ENCODE peak calls at places on chromosomes 4 and X, in four cellular contexts. L is epithelial cell of esophagus, D is fibroblast of pulmonary artery, A is coronary artery. B is an unnamed sample.

GRCh38 chrX:153642655-153643430 is 4.2 kb upstream of the DUSP9 start:
- DNase-seq in D (no peak), A (no peak), L (no peak), B (no peak)

GRCh38 chr4:25928956-25929336 is 14.9 kb downstream of the SMIM20 start:
- DNase-seq in A (no peak), D (peak), L (peak), B (no peak)

GRCh38 chr4:37891221-37892159 is 606 bp downstream of the TBC1D1 start:
- DNase-seq in D (no peak), A (peak), L (peak), B (no peak)

GRCh38 chr4:73520821-73521220 is 39.3 kb downstream of the AFM start:
- DNase-seq in D (peak), L (peak), A (no peak), B (no peak)

GRCh38 chrX:132040066-132040465 is 17.0 kb downstream of the STK26 start:
- DNase-seq in L (no peak), A (no peak), D (no peak), B (no peak)

GRCh38 chrX:75295641-75296040 is 21.8 kb downstream of the UPRT start:
- DNase-seq in A (no peak), D (no peak), L (no peak), B (no peak)

GRCh38 chr4:128635939-128636551 is 173.5 kb upstream of the JADE1 start:
- DNase-seq in D (peak), A (no peak), L (no peak), B (no peak)

GRCh38 chrX:152878976-152879755 is 18.7 kb upstream of the ZNF185 start:
- DNase-seq in D (no peak), L (peak), A (peak), B (no peak)

GRCh38 chr4:48907706-48908477 is 1.3 kb upstream of the OCIAD2 start:
- DNase-seq in A (no peak), D (no peak), L (no peak), B (no peak)

GRCh38 chrX:140157611-140158010 is 192.3 kb upstream of the CXorf66 start:
- DNase-seq in D (peak), A (no peak), L (peak), B (no peak)

GRCh38 chrX:151396042-151396826 is 772 bp upstream of the VMA21 start:
- DNase-seq in L (peak), A (no peak), D (no peak), B (no peak)

GRCh38 chrX:107752037-107752436 is 23.6 kb downstream of the TSC22D3 start:
- DNase-seq in L (no peak), A (no peak), D (no peak), B (no peak)

GRCh38 chr4:165355900-165356300 is 22.9 kb upstream of the CPE start:
- DNase-seq in D (no peak), A (no peak), L (peak), B (no peak)

GRCh38 chr4:57102050-57102564 is 8.1 kb downstream of the IGFBP7 start:
- DNase-seq in D (peak), A (peak), L (peak), B (no peak)

GRCh38 chr4:139273835-139274234 is 6.2 kb downstream of the MGARP start:
- DNase-seq in D (no peak), A (no peak), L (no peak), B (no peak)

GRCh38 chrX:20374866-20375530 is 108.3 kb upstream of the RPS6KA3 start:
- DNase-seq in L (peak), A (no peak), D (no peak), B (no peak)

GRCh38 chr4:3451956-3452355 is 10.2 kb downstream of the HGFAC start:
- DNase-seq in L (peak), D (peak), A (no peak), B (no peak)

GRCh38 chrX:71660562-71661416 is 6.6 kb upstream of the LOC101059915 start:
- DNase-seq in L (peak), A (no peak), D (no peak), B (no peak)

GRCh38 chr4:107380190-107380589 is 339.8 kb downstream of the PAPSS1 start:
- DNase-seq in A (no peak), L (no peak), D (no peak), B (no peak)

GRCh38 chr4:107379054-107379869 is 340.8 kb downstream of the PAPSS1 start:
- DNase-seq in D (peak), A (no peak), L (peak), B (no peak)

GRCh38 chr4:107376293-107376692 is 340.2 kb upstream of the DKK2 start:
- DNase-seq in D (no peak), L (no peak), A (no peak), B (no peak)

GRCh38 chr4:107380836-107381438 is 339.1 kb downstream of the PAPSS1 start:
- DNase-seq in A (no peak), L (no peak), D (no peak), B (no peak)
- TF ChIP-seq CTCF in A (no peak), L (no peak), D (no peak), B (no peak)

DNA sequence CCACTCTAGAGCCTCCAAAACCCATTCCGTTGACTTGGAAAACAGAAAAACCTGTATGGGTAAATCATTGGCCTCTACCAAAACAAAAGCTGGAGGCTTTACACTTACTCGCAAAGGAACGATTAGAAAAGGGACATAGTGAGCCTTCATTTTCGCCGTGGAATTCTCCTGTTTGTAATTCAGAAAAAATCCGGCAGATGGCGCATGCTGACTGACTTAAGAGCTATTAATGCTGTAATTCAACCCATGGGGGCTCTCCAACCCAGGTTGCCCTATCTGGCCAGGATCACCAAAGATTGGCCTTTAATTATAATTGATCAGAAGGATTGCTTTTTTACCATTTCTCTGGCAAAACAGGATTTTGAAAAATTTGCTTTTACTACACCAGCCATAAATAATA is 60.8 kb downstream of the ZNF732 start:
- DNase-seq in D (peak), L (peak), A (no peak), B (no peak)
- TF ChIP-seq CTCF in D (peak), L (peak), A (peak), B (peak)

GRCh38 chr4:154927126-154927525 is 146.1 kb downstream of the RBM46 start:
- DNase-seq in D (no peak), L (no peak), A (no peak), B (no peak)

DNA sequence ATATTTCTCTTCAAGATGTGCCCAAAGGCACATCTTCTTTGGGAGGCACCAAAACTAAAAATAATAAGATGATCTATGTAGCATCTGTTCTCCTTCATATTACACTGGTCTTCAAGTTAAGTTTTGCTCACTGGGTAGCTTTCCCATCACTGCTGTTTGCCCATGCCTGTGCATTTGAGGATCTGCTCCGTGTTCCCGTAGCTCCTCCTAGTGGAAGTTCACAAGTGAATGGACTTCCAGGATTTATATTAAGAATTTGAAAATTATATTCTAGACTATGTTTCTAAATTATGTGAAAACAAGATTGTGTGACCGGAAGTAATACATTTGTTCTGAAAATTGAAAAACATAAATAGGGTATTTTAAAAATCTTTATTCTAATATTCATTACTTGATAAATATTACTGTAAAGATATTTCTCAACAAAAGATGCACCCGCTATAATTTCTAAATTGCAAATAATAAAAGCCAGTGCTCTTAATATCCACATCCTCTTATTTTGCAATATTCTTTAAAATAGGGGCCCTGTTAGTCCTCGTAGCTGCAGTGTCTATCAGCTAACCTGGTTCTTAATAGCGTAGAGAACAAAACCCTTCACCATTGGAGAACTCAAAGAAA is 147.7 kb downstream of the RBM46 start:
- DNase-seq in L (peak), A (no peak), D (peak), B (no peak)
- TF ChIP-seq CTCF in L (peak), A (no peak), D (peak), B (peak)

GRCh38 chrX:68731254-68731653 is 83.8 kb downstream of the STARD8 start:
- DNase-seq in D (no peak), A (no peak), L (no peak), B (no peak)

GRCh38 chrX:68727696-68728095 is 80.2 kb downstream of the STARD8 start:
- DNase-seq in L (no peak), A (no peak), D (no peak), B (no peak)

GRCh38 chrX:68728186-68728585 is 80.7 kb downstream of the STARD8 start:
- DNase-seq in D (no peak), L (no peak), A (no peak), B (no peak)

GRCh38 chrX:68735266-68735665 is 87.8 kb downstream of the STARD8 start:
- DNase-seq in A (no peak), L (no peak), D (no peak), B (no peak)

DNA sequence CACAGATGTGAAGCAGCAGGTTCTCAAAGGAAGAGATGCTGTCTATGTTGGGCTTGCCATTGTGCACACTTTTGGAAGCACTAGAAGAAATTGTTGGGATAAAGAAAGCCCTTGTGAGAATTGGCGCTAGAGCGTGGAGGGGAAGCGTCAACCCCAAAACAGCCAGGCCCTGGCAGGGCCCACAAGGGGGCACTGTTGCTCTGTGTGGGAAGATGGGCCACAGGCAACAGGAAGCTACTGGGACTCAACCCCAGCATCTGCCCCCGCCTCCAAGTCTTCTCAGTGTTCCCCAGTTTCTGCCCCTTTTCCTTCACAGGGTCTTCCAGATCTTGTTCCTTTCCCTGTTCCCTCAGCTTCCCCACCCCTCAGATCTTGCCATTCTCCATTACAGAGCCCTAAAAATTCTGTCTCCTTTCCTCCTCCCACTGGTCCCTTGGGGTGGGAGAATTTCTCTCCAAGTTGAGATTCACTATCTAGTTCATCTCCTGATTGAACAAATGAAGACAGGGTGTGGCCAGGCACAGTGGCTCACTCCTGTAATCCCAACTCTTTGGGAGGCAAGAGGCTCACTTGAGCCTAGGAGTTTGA is 85.5 kb downstream of the STARD8 start:
- DNase-seq in L (peak), A (no peak), D (peak), B (no peak)
- TF ChIP-seq CTCF in L (peak), A (peak), D (peak), B (peak)

GRCh38 chr4:103634236-103634635 is 85.5 kb downstream of the TACR3 start:
- DNase-seq in D (no peak), A (no peak), L (peak), B (no peak)
- TF ChIP-seq CTCF in D (no peak), A (no peak), L (peak), B (peak)

GRCh38 chr4:70991596-70991995 is 1.9 kb upstream of the DCK start:
- DNase-seq in A (no peak), L (no peak), D (no peak), B (no peak)

GRCh38 chr4:70992354-70992753 is 1.1 kb upstream of the DCK start:
- DNase-seq in A (no peak), L (peak), D (no peak), B (no peak)

GRCh38 chr4:70994387-70995099 is 1.1 kb downstream of the DCK start:
- DNase-seq in A (no peak), D (no peak), L (no peak), B (no peak)

GRCh38 chr4:70994069-70994366 is 569 bp downstream of the DCK start:
- DNase-seq in A (no peak), L (no peak), D (no peak), B (no peak)

GRCh38 chr4:70993181-70994068 is at the start of gene DCK:
- DNase-seq in L (peak), A (peak), D (peak), B (peak)
- TF ChIP-seq CTCF in L (no peak), A (no peak), D (no peak), B (no peak)

GRCh38 chrX:138708268-138708667 is 3.2 kb downstream of the FGF13 start:
- DNase-seq in A (no peak), D (no peak), L (no peak), B (no peak)
- TF ChIP-seq CTCF in A (no peak), D (no peak), L (no peak), B (no peak)

GRCh38 chr4:130031858-130032257 is 935.9 kb downstream of the C4orf33 start:
- DNase-seq in L (no peak), D (no peak), A (no peak), B (no peak)

GRCh38 chr4:130029442-130029841 is 933.5 kb downstream of the C4orf33 start:
- DNase-seq in L (no peak), A (no peak), D (no peak), B (no peak)

DNA sequence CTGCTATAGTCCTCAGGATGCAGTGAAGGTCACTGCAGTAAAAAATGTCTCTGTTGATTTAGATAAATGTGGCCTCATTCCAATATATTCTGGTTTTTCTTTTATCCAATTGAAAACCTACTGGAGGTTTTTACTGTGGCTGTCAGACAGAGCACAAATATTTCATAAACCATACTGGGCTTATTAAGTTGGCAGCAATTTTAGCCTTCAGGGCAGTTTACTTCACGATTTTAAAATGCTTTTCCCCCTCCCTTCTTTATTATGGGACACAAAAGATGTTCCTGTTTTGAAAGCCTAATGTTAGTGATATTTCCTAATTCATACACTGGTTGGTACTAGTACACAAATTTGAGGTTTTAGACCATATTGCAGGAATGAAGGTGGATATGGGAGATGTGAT is 939.4 kb downstream of the C4orf33 start:
- DNase-seq in A (no peak), D (no peak), L (no peak), B (no peak)
- TF ChIP-seq CTCF in A (no peak), D (no peak), L (no peak), B (no peak)

GRCh38 chr4:24768006-24768405 is 27.4 kb upstream of the SOD3 start:
- DNase-seq in A (no peak), L (no peak), D (no peak), B (no peak)
- TF ChIP-seq CTCF in A (no peak), L (no peak), D (no peak), B (no peak)

DNA sequence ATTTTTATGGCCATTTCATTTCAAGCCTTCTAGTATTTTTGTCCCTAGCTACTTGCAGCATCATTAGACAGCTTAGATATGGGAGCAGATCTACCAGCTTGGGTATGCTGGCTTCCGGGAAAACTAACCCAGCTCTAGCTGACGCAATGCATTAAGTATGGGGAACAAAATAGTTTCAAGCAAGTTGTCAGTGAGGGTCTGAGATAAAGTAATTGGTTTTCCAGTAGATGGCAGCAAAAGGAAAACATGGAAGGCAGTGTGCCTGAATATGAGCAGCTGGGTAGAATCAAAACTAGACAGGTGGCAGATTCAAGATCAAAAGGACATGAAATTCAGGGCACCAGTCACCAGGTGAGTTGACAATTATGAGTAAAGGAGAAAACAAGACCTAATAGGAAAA is 340.9 kb upstream of the CTSO start:
- DNase-seq in D (peak), A (no peak), L (peak), B (no peak)
- TF ChIP-seq CTCF in D (peak), A (no peak), L (no peak), B (peak)